ENCODE peak calls at places on chromosome 4, in five cellular contexts. E, F, B, M and L are unnamed samples.

GRCh38 chr4:121697626-121698025 is 846 bp upstream of the ANXA5 start:
- DNase-seq in F (no peak), B (no peak), E (no peak), M (no peak), L (no peak)

GRCh38 chr4:143225167-143225566 is 40.5 kb downstream of the USP38 start:
- DNase-seq in M (peak; percentile 56), E (no peak), F (no peak), B (no peak), L (no peak)

GRCh38 chr4:156193116-156193515 is 239.4 kb upstream of the CTSO start:
- DNase-seq in B (no peak), E (no peak), F (no peak), M (no peak), L (peak; percentile 36)

GRCh38 chr4:169124661-169125060 is 114.6 kb upstream of the CBR4 start:
- DNase-seq in B (no peak), E (no peak), M (no peak), F (no peak), L (no peak)

GRCh38 chr4:138967313-138967712 is 48.3 kb upstream of the NOCT start:
- DNase-seq in M (no peak), E (no peak), B (no peak), F (no peak), L (no peak)

GRCh38 chr4:94253036-94253435 is 45.4 kb downstream of the SMARCAD1 start:
- DNase-seq in M (peak; percentile 65), E (no peak), B (no peak), F (no peak), L (no peak)

GRCh38 chr4:86441175-86441960 is 81.5 kb upstream of the MAPK10 start:
- DNase-seq in B (no peak), M (peak; percentile 72), E (no peak), F (no peak), L (no peak)

GRCh38 chr4:110202024-110202423 is 3.6 kb upstream of the ELOVL6 start:
- DNase-seq in B (no peak), M (no peak), E (no peak), F (no peak), L (no peak)

GRCh38 chr4:188110741-188111458 is 1.5 kb upstream of the TRIML2 start:
- DNase-seq in E (no peak), B (no peak), M (peak; percentile 14), F (no peak), L (no peak)

GRCh38 chr4:114012749-114013148 is 33.3 kb upstream of the ARSJ start:
- DNase-seq in F (no peak), E (no peak), B (no peak), M (no peak), L (peak; percentile 10)

GRCh38 chr4:11602606-11603355 is 174.1 kb upstream of the HS3ST1 start:
- DNase-seq in E (no peak), M (no peak), F (no peak), B (no peak), L (no peak)

GRCh38 chr4:71938776-71939175 is 93.0 kb upstream of the NPFFR2 start:
- DNase-seq in F (no peak), E (no peak), B (no peak), M (no peak), L (no peak)

GRCh38 chr4:123825596-123826291 is 429.1 kb downstream of the SPRY1 start:
- DNase-seq in F (no peak), B (no peak), M (no peak), E (no peak), L (no peak)

GRCh38 chr4:20520901-20521300 is 179.4 kb upstream of the PACRGL start:
- DNase-seq in E (no peak), B (no peak), F (no peak), M (peak; percentile 55), L (no peak)

GRCh38 chr4:48831532-48832015 is 686 bp downstream of the OCIAD1 start:
- DNase-seq in B (no peak), F (no peak), M (no peak), E (no peak), L (no peak)

GRCh38 chr4:69760455-69760854 is at the start of gene SULT1B1:
- DNase-seq in F (no peak), M (no peak), E (no peak), B (no peak), L (no peak)

GRCh38 chr4:127545271-127545670 is 87.5 kb upstream of the INTU start:
- DNase-seq in E (no peak), F (no peak), B (no peak), M (no peak), L (no peak)

GRCh38 chr4:127622923-127623754 is 9.6 kb upstream of the INTU start:
- DNase-seq in M (peak; percentile 83), B (no peak), E (no peak), F (peak; percentile 62), L (peak; percentile 46)

GRCh38 chr4:45944000-45944399 is 179.9 kb downstream of the GABRG1 start:
- DNase-seq in E (no peak), M (no peak), B (no peak), F (no peak), L (no peak)

GRCh38 chr4:106365613-106366012 is 3.0 kb downstream of the GIMD1 start:
- DNase-seq in M (peak; percentile 3), B (peak; percentile 19), F (no peak), E (no peak), L (no peak)

GRCh38 chr4:8554555-8555100 is 25.6 kb upstream of the GPR78 start:
- DNase-seq in E (no peak), B (no peak), M (no peak), F (no peak), L (no peak)

GRCh38 chr4:152643153-152644035 is 36.4 kb downstream of the TMEM154 start:
- DNase-seq in B (no peak), E (no peak), F (no peak), M (no peak), L (no peak)

GRCh38 chr4:27062256-27062655 is 201.6 kb downstream of the STIM2 start:
- DNase-seq in F (no peak), E (no peak), B (no peak), M (no peak), L (no peak)

GRCh38 chr4:180532691-180533090 is 1710.5 kb upstream of the TENM3 start:
- DNase-seq in E (no peak), F (no peak), B (no peak), M (no peak), L (no peak)

GRCh38 chr4:165403667-165404066 is 24.9 kb downstream of the CPE start:
- DNase-seq in F (no peak), B (no peak), E (no peak), M (peak; percentile 37), L (no peak)

GRCh38 chr4:42642136-42642797 is 14.6 kb downstream of the ATP8A1 start:
- DNase-seq in F (no peak), M (peak; percentile 47), B (no peak), E (no peak), L (no peak)
- H3K4me1 ChIP-seq in F (no peaks in the 10 kb centered on the region), M (peaks cover 4% of the 10 kb centered on the region), B (peaks cover 12% of the 10 kb centered on the region), E (no peaks in the 10 kb centered on the region), L (no peaks in the 10 kb centered on the region)

GRCh38 chr4:76213415-76214268 is at the start of gene SCARB2:
- DNase-seq in E (peak; percentile 85), M (peak; percentile 86), F (peak; percentile 95), B (peak; percentile 87), L (peak; percentile 80)

GRCh38 chr4:76210502-76210901 is 3.1 kb downstream of the SCARB2 start:
- DNase-seq in E (no peak), B (no peak), F (no peak), M (no peak), L (no peak)

GRCh38 chr4:76212301-76212700 is 1.3 kb downstream of the SCARB2 start:
- DNase-seq in F (no peak), E (no peak), B (no peak), M (no peak), L (no peak)

GRCh38 chr4:76212851-76213414 is 691 bp downstream of the SCARB2 start:
- DNase-seq in M (no peak), B (no peak), F (no peak), E (no peak), L (no peak)

DNA sequence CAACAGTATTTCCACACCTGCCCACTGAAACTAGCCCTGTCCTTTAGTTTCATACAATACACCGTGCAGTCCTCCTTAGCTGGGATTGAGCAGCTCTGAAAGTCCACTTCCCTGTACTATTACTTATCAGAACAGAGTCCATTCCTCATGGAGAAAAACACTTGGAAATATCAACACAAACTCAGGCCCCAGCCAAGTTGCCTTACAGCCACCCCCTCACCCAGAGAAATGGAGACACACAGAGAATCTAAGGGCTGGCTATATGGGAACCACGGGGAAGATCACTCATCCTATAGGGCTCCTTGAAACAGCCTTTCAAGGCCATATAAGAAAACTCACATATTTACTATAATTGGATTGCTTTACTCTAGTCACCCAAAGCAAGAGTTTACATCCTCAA is 1.9 kb downstream of the SCARB2 start:
- DNase-seq in E (no peak), M (no peak), B (no peak), F (no peak), L (no peak)
- H3K4me1 ChIP-seq in E (no peaks in the 10 kb centered on the region), M (peaks cover 7% of the 10 kb centered on the region), B (peaks cover 69% of the 10 kb centered on the region), F (peaks cover 68% of the 10 kb centered on the region), L (peaks cover 25% of the 10 kb centered on the region)

GRCh38 chr4:184284742-184285141 is 67.1 kb upstream of the ENPP6 start:
- DNase-seq in B (no peak), E (no peak), F (no peak), M (no peak), L (no peak)

GRCh38 chr4:184284336-184284690 is 66.6 kb upstream of the ENPP6 start:
- DNase-seq in F (no peak), B (no peak), E (peak; percentile 40), M (no peak), L (no peak)

GRCh38 chr4:184288451-184289178 is 70.9 kb upstream of the ENPP6 start:
- DNase-seq in B (no peak), E (peak; percentile 43), F (no peak), M (no peak), L (no peak)

GRCh38 chr4:184287697-184288255 is 70.1 kb upstream of the ENPP6 start:
- DNase-seq in M (peak; percentile 23), E (peak; percentile 58), B (peak; percentile 49), F (no peak), L (no peak)

DNA sequence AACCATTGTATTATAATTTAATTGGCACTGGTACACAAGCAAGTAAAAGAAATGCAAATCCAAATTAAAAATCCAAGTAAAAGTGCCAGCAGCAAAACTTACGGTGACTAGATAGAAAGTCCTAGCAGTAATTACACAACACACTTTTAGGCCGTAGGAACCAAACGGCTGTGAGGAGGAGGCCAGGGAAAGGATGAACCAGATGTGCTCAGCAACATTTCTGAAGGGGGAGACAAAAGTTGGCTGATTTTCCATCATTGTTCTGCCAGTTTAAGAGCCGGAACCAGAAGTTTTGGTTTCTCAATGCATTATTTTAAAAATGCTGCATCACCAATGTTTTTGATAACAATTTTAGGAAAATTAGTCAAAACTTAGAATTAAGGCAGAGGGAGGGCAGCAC is 68.7 kb upstream of the ENPP6 start:
- DNase-seq in M (no peak), F (no peak), B (no peak), E (no peak), L (no peak)
- H3K4me1 ChIP-seq in M (no peaks in the 10 kb centered on the region), F (peaks cover under 1% of the 10 kb centered on the region), B (peaks cover 11% of the 10 kb centered on the region), E (no peaks in the 10 kb centered on the region), L (no peaks in the 10 kb centered on the region)

DNA sequence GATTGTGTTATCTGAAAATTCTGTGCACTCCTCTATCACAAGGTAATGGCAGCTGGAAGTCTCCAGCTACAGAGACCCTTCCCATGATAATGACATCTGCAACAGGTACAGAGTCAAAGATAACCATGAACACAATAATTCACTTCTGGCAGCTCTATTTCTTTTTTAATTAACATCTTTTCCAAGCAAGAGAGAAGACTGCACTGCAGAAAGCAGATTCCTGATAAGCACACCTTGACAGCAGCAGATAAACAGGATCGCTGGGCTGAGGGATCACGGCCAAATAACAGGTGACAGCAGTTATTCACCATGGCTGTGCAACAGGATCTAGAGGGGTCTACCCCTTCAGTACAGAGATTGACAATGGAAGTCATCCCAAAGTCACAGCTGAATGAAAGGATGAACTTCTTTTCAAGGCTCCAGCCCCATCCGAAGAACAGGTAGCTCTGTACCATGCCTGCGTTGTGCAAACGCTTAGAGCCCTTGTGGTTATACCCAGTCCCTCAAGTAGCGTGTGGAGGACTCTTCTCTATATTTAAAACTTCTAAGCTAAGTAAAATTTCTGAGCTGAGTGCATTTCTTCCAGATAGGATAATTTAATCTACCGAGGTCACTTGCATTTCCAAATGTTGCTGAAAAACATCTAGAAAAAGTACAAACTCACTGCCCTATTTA is 66.7 kb downstream of the DCHS2 start:
- DNase-seq in B (no peak), E (no peak), M (no peak), F (no peak), L (no peak)
- H3K4me1 ChIP-seq in B (no peaks in the 10 kb centered on the region), E (no peaks in the 10 kb centered on the region), M (no peaks in the 10 kb centered on the region), F (no peaks in the 10 kb centered on the region), L (peaks cover 3% of the 10 kb centered on the region)